ENCODE peak calls at places on chromosomes 1 and 21, in eight cellular contexts. K is thoracic aorta, S is A549, G is tibial artery, V is AG04450, A is PC-9, W is adrenal gland, Q is endodermal cell. L is an unnamed sample.

GRCh38 chr1:16618719-16619118 is 5.4 kb upstream of the NBPF1 start:
- DNase-seq in W (no peak), A (no peak), Q (peak; percentile 94), V (no peak), K (no peak), S (no peak), G (no peak), L (no peak)

GRCh38 chr1:152347116-152347728 is 12.6 kb downstream of the FLG2 start:
- DNase-seq in Q (peak; percentile 65), V (peak; percentile 3), S (peak; percentile 67), K (no peak), A (peak; percentile 33), W (peak; percentile 41), G (no peak), L (peak; percentile 66)

GRCh38 chr1:233025156-233025555 is 74.7 kb downstream of the NTPCR start:
- DNase-seq in W (peak; percentile 45), G (no peak), K (no peak), A (no peak), Q (peak; percentile 92), V (no peak), S (peak; percentile 55), L (peak; percentile 93)

GRCh38 chr1:203629509-203630082 is 3.0 kb downstream of the ATP2B4 start:
- DNase-seq in Q (peak; percentile 86), W (peak; percentile 62), G (peak; percentile 83), V (no peak), A (peak; percentile 49), K (no peak), S (no peak), L (no peak)

GRCh38 chr21:18803624-18804023 is 400.0 kb upstream of the TMPRSS15 start:
- DNase-seq in V (no peak), A (no peak), K (no peak), S (no peak), G (no peak), W (no peak), Q (no peak), L (no peak)

GRCh38 chr1:64398937-64399336 is 71.0 kb upstream of the CACHD1 start:
- DNase-seq in S (no peak), V (no peak), K (no peak), G (no peak), A (no peak), W (no peak), Q (no peak), L (peak; percentile 16)

GRCh38 chr1:45643978-45644377 is 20.1 kb upstream of the CCDC17 start:
- DNase-seq in W (no peak), S (peak; percentile 21), G (no peak), Q (no peak), V (no peak), K (no peak), A (no peak), L (no peak)

GRCh38 chr1:10232213-10232612 is 21.8 kb downstream of the KIF1B start:
- DNase-seq in A (no peak), S (no peak), W (no peak), Q (no peak), G (no peak), V (no peak), K (no peak), L (no peak)

GRCh38 chr1:95582746-95583145 is 348.7 kb downstream of the RWDD3 start:
- DNase-seq in K (no peak), V (no peak), G (no peak), Q (no peak), W (no peak), A (no peak), S (no peak), L (no peak)

GRCh38 chr1:26471498-26472329 is 526 bp upstream of the HMGN2 start:
- DNase-seq in A (peak; percentile 64), V (peak; percentile 32), W (peak; percentile 78), G (peak; percentile 71), Q (peak; percentile 93), K (peak; percentile 8), S (peak; percentile 76), L (no peak)

GRCh38 chr1:81230983-81231728 is 569.6 kb upstream of the ADGRL2 start:
- DNase-seq in G (no peak), V (no peak), S (no peak), K (no peak), Q (no peak), A (no peak), W (no peak), L (no peak)

GRCh38 chr21:26833460-26833939 is 11.7 kb downstream of the ADAMTS1 start:
- DNase-seq in Q (no peak), A (no peak), K (no peak), V (no peak), G (no peak), W (no peak), S (no peak), L (no peak)

GRCh38 chr21:26835714-26836265 is 9.4 kb downstream of the ADAMTS1 start:
- DNase-seq in V (no peak), W (no peak), A (no peak), G (no peak), Q (no peak), K (no peak), S (no peak), L (no peak)

GRCh38 chr21:26836546-26836945 is 8.7 kb downstream of the ADAMTS1 start:
- DNase-seq in K (no peak), A (no peak), Q (no peak), G (no peak), W (no peak), V (no peak), S (no peak), L (no peak)

GRCh38 chr21:26834181-26834945 is 10.8 kb downstream of the ADAMTS1 start:
- DNase-seq in K (no peak), V (no peak), Q (no peak), S (no peak), A (no peak), W (no peak), G (no peak), L (no peak)

DNA sequence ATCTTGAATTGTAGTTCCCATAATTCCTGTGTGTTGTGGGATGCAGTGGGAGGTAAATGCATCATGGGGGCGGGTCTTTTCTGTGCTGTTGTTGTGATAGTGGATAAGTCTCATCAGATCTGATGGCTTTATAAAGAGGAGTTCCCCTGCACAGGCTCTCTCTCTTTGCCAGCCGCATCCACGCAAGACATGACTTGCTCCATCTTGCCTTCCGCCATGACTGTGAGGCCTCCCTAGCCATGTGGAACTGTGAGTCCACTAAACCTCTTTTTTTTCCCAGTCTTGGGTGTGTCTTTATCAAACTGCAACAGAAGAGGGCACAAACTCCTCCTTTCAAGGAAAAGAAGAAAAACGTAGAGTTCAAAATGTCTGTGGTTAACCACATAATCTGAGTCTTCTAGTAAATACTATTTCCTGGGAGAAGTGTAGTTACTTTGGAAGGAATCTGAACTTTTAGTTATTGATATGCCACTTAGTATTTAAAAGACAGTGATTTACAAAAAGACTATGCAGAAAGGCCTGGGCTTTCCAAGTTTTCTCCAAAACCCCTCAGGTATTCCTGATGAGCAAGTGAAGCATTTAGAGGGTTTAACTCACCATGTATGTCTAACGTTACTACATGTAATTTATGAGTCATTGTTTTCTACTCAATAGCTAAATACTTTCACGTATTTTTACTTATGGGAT is 10.0 kb downstream of the ADAMTS1 start:
- DNase-seq in G (no peak), A (no peak), S (no peak), Q (no peak), K (no peak), V (no peak), W (no peak), L (no peak)
- H3K27ac ChIP-seq in G (no peak overlapping the region), A (no peak overlapping the region), S (no peak overlapping the region), Q (no peak overlapping the region), K (no peak overlapping the region), V (no peak overlapping the region), W (no peak overlapping the region), L (no peak overlapping the region)

DNA sequence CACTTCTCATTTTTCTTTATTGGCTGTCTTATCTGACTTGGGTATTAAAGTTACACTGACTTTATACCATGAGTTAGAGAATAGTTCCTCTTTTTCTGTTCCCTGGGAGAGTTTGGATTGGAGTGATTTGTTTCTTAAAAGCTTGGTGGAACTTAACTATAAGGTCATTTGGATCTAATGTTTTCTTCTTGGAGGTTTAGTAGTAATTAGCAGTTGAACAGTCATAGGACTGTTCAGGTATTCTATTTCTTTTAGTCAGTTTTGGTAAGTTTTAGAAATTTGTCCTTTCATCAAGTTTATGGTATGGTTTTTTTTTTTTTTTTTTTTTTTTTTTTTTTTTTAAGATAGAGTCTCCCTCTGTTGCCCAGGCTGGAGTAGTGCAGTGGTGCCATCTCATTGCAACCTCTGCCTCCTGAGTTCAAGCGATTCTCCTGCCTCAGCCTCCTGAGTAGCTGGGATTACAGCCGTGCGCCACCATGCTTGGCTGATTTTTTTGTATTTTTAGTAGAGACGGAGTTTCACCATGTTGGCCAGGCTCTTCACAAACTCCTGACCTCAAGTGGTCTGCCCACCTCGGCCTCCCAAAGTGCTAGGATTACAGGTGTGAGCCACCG is 6.3 kb downstream of the TTC3 start:
- DNase-seq in K (no peak), G (no peak), A (no peak), S (no peak), W (no peak), V (no peak), Q (no peak), L (no peak)
- TF ChIP-seq CTCF in K (no peak), G (no peak), A (peak; percentile 26), S (no peak), W (peak; percentile 16), V (no peak), Q (peak; percentile 47), L (no peak)

DNA sequence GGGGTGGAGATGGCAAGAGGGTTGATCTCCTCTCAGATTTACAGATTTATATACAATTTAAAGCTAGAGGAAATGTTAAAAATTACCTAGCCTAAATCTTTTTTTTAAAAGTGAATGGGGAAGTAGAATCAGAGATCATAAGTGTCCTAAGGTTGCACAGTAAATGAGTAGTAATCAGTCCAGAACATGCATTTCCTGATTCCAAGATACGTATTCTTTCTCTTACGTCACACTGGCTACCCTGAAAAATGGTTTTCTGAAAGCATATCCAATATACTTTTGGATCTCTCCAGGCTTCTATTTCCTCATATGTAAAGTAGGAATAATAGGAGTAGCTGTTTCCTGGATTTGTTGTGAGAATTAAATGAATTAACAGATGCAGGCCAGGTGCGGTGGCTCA is 11.7 kb downstream of the GADD45A start:
- DNase-seq in Q (no peak), A (no peak), G (no peak), V (no peak), W (no peak), S (no peak), K (no peak), L (no peak)
- H3K4me3 ChIP-seq in Q (no peak overlapping the region), A (no peak overlapping the region), G (no peak overlapping the region), V (no peak overlapping the region), W (no peak overlapping the region), S (no peak overlapping the region), K (no peak overlapping the region), L (no peak overlapping the region)

DNA sequence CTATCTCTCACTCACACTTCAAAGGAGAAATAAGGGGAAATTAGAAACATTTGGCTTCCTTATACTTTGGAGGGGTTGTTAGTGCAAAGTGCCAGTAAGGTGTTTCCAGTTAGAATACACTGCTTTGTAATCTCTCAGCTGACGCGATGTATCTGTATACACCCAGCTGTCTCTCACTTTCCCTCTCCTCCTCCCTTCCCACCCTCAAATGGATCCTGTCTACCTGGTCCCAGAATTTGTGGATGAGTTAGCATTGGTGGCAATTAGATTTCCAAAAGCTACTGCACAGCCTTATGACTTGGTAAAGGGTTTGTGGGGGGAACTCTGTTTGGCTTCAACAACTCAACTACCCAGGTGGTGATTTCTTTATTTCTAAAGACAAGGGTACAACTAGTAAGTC is 10.5 kb downstream of the ATP1B1 start:
- DNase-seq in K (no peak), V (no peak), W (no peak), S (no peak), A (no peak), G (no peak), Q (no peak), L (no peak)
- H3K27ac ChIP-seq in K (no peak overlapping the region), V (no peak overlapping the region), W (no peak overlapping the region), S (peak overlapping the region; percentile 96), A (peak overlapping the region; percentile 28), G (no peak overlapping the region), Q (no peak overlapping the region), L (no peak overlapping the region)

L was measured in WERI-Rb-1.